ENCODE peak calls at places on chromosomes 16 and 17, in five cellular contexts. One of them, this sample, is unnamed.
A peak's percentile ranks its signal among the peaks of the same experiment; 100 is the strongest.

GRCh38 chr17:10099051-10099571 is 99.3 kb downstream of the GAS7 start:
- DNase-seq in HCT116: no peak
- DNase-seq in prostate gland: no peak
- DNase-seq in CD4-positive, alpha-beta T cell: no peak
- DNase-seq in iPS DF 6.9: no peak
- DNase-seq in this sample: no peak

GRCh38 chr17:60039096-60039495 is 39.6 kb downstream of the HEATR6 start:
- DNase-seq in HCT116: no peak
- DNase-seq in prostate gland: no peak
- DNase-seq in CD4-positive, alpha-beta T cell: no peak
- DNase-seq in iPS DF 6.9: no peak
- DNase-seq in this sample: no peak

GRCh38 chr16:59192551-59193199 is 458.6 kb upstream of the GOT2 start:
- DNase-seq in HCT116: no peak
- DNase-seq in prostate gland: no peak
- DNase-seq in CD4-positive, alpha-beta T cell: no peak
- DNase-seq in iPS DF 6.9: peak; percentile 54
- DNase-seq in this sample: no peak

GRCh38 chr17:17510456-17511292 is 14.5 kb upstream of the RASD1 start:
- DNase-seq in HCT116: no peak
- DNase-seq in prostate gland: no peak
- DNase-seq in CD4-positive, alpha-beta T cell: no peak
- DNase-seq in iPS DF 6.9: no peak
- DNase-seq in this sample: no peak

GRCh38 chr17:3748576-3748975 is 24.9 kb downstream of the HASPIN start:
- DNase-seq in HCT116: no peak
- DNase-seq in prostate gland: no peak
- DNase-seq in CD4-positive, alpha-beta T cell: no peak
- DNase-seq in iPS DF 6.9: no peak
- DNase-seq in this sample: no peak

GRCh38 chr16:56701534-56701933 is 19.3 kb downstream of the MT1X start:
- DNase-seq in HCT116: no peak
- DNase-seq in prostate gland: no peak
- DNase-seq in CD4-positive, alpha-beta T cell: no peak
- DNase-seq in iPS DF 6.9: no peak
- DNase-seq in this sample: no peak

GRCh38 chr17:62163847-62164246 is 98.8 kb upstream of the MED13 start:
- DNase-seq in HCT116: peak; percentile 53
- DNase-seq in prostate gland: peak; percentile 10
- DNase-seq in CD4-positive, alpha-beta T cell: no peak
- DNase-seq in iPS DF 6.9: no peak
- DNase-seq in this sample: no peak

GRCh38 chr17:57295526-57296023 is 39.3 kb downstream of the MSI2 start:
- DNase-seq in HCT116: peak; percentile 80
- DNase-seq in prostate gland: no peak
- DNase-seq in CD4-positive, alpha-beta T cell: no peak
- DNase-seq in iPS DF 6.9: no peak
- DNase-seq in this sample: no peak

GRCh38 chr17:39927928-39928867 is 666 bp downstream of the LRRC3C start:
- DNase-seq in HCT116: no peak
- DNase-seq in prostate gland: peak; percentile 34
- DNase-seq in CD4-positive, alpha-beta T cell: no peak
- DNase-seq in iPS DF 6.9: peak; percentile 18
- DNase-seq in this sample: no peak

GRCh38 chr17:22268912-22269220 is 576.5 kb downstream of the KCNJ18 start:
- DNase-seq in HCT116: no peak
- DNase-seq in prostate gland: no peak
- DNase-seq in CD4-positive, alpha-beta T cell: no peak
- DNase-seq in iPS DF 6.9: no peak
- DNase-seq in this sample: no peak

GRCh38 chr17:22273308-22273707 is 581.0 kb downstream of the KCNJ18 start:
- DNase-seq in HCT116: no peak
- DNase-seq in prostate gland: no peak
- DNase-seq in CD4-positive, alpha-beta T cell: no peak
- DNase-seq in iPS DF 6.9: no peak
- DNase-seq in this sample: no peak

GRCh38 chr17:22268214-22268911 is 576.0 kb downstream of the KCNJ18 start:
- DNase-seq in HCT116: no peak
- DNase-seq in prostate gland: no peak
- DNase-seq in CD4-positive, alpha-beta T cell: no peak
- DNase-seq in iPS DF 6.9: no peak
- DNase-seq in this sample: no peak

GRCh38 chr17:22272363-22273146 is 580.2 kb downstream of the KCNJ18 start:
- DNase-seq in HCT116: no peak
- DNase-seq in prostate gland: no peak
- DNase-seq in CD4-positive, alpha-beta T cell: no peak
- DNase-seq in iPS DF 6.9: no peak
- DNase-seq in this sample: no peak

DNA sequence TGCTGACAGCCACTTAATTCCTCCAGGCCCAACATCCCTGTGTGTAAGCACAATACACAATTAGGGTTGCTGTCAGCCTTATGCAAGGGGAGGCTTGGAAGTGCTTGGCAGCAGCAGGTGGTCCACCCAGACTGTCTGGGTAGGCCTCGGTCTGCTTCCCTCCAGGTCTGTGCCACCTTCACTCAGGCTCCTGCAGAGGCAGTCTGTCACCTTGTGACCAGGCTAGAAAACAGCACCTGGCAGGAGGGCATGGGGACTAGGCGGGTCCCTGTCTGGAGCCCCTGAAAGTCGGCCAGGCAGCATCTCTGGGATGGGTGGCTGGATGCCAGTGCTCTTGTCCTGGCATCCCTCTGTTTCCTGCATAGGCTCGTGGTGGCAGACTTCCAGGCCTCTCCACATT is 578.1 kb downstream of the KCNJ18 start:
- DNase-seq in HCT116: no peak
- DNase-seq in prostate gland: no peak
- DNase-seq in CD4-positive, alpha-beta T cell: no peak
- DNase-seq in iPS DF 6.9: no peak
- DNase-seq in this sample: no peak
- H3K9me3 ChIP-seq in HCT116: peaks cover 16% of the 10 kb centered on the region
- H3K9me3 ChIP-seq in prostate gland: no peaks in the 10 kb centered on the region
- H3K9me3 ChIP-seq in CD4-positive, alpha-beta T cell: no peaks in the 10 kb centered on the region
- H3K9me3 ChIP-seq in iPS DF 6.9: no peaks in the 10 kb centered on the region
- H3K9me3 ChIP-seq in this sample: peaks cover 4% of the 10 kb centered on the region

DNA sequence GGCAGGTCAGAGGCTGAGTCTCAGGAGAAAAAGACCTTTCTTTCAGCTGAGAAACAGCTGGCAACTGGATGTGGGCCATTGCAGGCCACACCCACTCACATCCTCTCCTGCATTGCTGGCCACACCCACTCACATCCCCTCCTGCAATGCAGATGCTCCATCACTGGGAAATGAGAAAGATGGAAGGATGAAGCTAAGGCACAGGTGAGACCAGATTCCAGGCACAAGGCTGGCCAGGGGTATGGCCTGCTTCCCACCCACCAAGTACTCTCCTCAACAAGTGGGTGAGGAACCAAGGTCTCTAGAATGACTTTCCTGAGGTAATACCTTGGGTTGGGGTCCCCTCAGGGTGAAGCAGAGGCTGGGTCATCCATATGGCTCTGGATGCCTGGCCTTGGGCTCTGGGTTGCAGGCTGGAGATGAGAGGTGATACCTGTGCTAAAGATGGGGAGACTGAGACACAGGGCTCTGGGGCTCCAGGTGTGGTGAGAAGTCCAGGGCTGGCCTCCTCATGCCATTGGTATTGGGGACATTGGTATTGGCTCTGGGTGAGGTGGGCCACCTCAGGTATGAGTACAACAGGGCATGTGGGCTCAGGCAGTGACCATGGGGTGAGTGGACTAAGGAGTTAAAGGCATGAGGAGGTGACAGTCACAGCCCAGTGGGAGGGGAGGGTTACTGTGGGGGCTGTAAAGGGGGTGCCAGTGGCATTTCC is 1726.8 kb downstream of the TP53TG3F start:
- DNase-seq in HCT116: no peak
- DNase-seq in prostate gland: no peak
- DNase-seq in CD4-positive, alpha-beta T cell: no peak
- DNase-seq in iPS DF 6.9: no peak
- DNase-seq in this sample: no peak
- H3K9me3 ChIP-seq in HCT116: peaks cover 23% of the 10 kb centered on the region
- H3K9me3 ChIP-seq in prostate gland: no peaks in the 10 kb centered on the region
- H3K9me3 ChIP-seq in CD4-positive, alpha-beta T cell: peaks cover 18% of the 10 kb centered on the region
- H3K9me3 ChIP-seq in iPS DF 6.9: peaks cover 45% of the 10 kb centered on the region
- H3K9me3 ChIP-seq in this sample: no peaks in the 10 kb centered on the region

GRCh38 chr16:71453051-71453450 is 9.0 kb downstream of the ZNF23 start:
- DNase-seq in HCT116: no peak
- DNase-seq in prostate gland: no peak
- DNase-seq in CD4-positive, alpha-beta T cell: no peak
- DNase-seq in iPS DF 6.9: no peak
- DNase-seq in this sample: no peak

GRCh38 chr16:71449020-71449419 is 7.2 kb upstream of the TLE7 start:
- DNase-seq in HCT116: no peak
- DNase-seq in prostate gland: no peak
- DNase-seq in CD4-positive, alpha-beta T cell: no peak
- DNase-seq in iPS DF 6.9: no peak
- DNase-seq in this sample: no peak

GRCh38 chr16:71443714-71444113 is 1.9 kb upstream of the TLE7 start:
- DNase-seq in HCT116: no peak
- DNase-seq in prostate gland: no peak
- DNase-seq in CD4-positive, alpha-beta T cell: no peak
- DNase-seq in iPS DF 6.9: no peak
- DNase-seq in this sample: no peak

DNA sequence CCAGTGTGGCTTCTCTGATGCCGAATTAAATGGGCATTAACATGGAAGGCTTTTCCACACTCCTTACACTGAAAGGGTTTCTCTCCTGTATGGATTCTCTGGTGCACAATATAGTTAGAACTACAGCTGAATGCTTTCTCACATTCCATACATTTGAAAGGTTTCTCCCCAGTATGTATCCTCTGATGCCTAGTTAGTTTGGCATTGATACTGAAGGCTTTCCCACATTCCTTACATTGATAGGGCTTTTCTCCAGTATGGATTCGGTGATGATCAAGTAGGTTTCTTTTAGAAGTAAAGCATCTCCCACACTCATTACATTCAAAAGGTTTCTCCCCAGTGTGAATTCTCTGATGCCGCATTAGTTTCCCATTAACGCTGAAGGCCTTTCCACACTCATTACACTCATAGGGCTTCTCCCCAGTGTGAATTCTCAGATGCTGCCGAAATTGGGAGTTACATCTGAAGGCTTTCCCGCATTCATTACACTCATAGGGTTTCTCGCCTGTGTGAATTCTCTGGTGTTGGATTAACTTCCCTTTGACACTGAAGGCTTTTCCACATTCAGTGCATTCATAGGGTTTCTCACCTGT is 6.5 kb upstream of the TLE7 start:
- DNase-seq in HCT116: no peak
- DNase-seq in prostate gland: no peak
- DNase-seq in CD4-positive, alpha-beta T cell: no peak
- DNase-seq in iPS DF 6.9: no peak
- DNase-seq in this sample: no peak
- H3K9me3 ChIP-seq in HCT116: peaks cover 22% of the 10 kb centered on the region
- H3K9me3 ChIP-seq in prostate gland: peaks cover 13% of the 10 kb centered on the region
- H3K9me3 ChIP-seq in CD4-positive, alpha-beta T cell: peaks cover 73% of the 10 kb centered on the region
- H3K9me3 ChIP-seq in iPS DF 6.9: peaks cover 12% of the 10 kb centered on the region
- H3K9me3 ChIP-seq in this sample: peaks cover 26% of the 10 kb centered on the region

GRCh38 chr16:68361485-68361884 is 50.7 kb downstream of the PRMT7 start:
- DNase-seq in HCT116: no peak
- DNase-seq in prostate gland: no peak
- DNase-seq in CD4-positive, alpha-beta T cell: no peak
- DNase-seq in iPS DF 6.9: no peak
- DNase-seq in this sample: no peak
- H3K9me3 ChIP-seq in HCT116: no peaks in the 10 kb centered on the region
- H3K9me3 ChIP-seq in prostate gland: no peaks in the 10 kb centered on the region
- H3K9me3 ChIP-seq in CD4-positive, alpha-beta T cell: no peaks in the 10 kb centered on the region
- H3K9me3 ChIP-seq in iPS DF 6.9: no peaks in the 10 kb centered on the region
- H3K9me3 ChIP-seq in this sample: no peaks in the 10 kb centered on the region

GRCh38 chr16:3295783-3296182 is 9.4 kb downstream of the TIGD7 start:
- DNase-seq in HCT116: no peak
- DNase-seq in prostate gland: no peak
- DNase-seq in CD4-positive, alpha-beta T cell: no peak
- DNase-seq in iPS DF 6.9: no peak
- DNase-seq in this sample: no peak

GRCh38 chr16:3292604-3293003 is 9.3 kb downstream of the ZNF263 start:
- DNase-seq in HCT116: no peak
- DNase-seq in prostate gland: no peak
- DNase-seq in CD4-positive, alpha-beta T cell: no peak
- DNase-seq in iPS DF 6.9: no peak
- DNase-seq in this sample: no peak

GRCh38 chr16:3289998-3290673 is 6.8 kb downstream of the ZNF263 start:
- DNase-seq in HCT116: no peak
- DNase-seq in prostate gland: no peak
- DNase-seq in CD4-positive, alpha-beta T cell: no peak
- DNase-seq in iPS DF 6.9: no peak
- DNase-seq in this sample: no peak

GRCh38 chr16:3295209-3295608 is 10.0 kb downstream of the TIGD7 start:
- DNase-seq in HCT116: no peak
- DNase-seq in prostate gland: no peak
- DNase-seq in CD4-positive, alpha-beta T cell: no peak
- DNase-seq in iPS DF 6.9: no peak
- DNase-seq in this sample: no peak
- H3K9me3 ChIP-seq in HCT116: peaks cover 24% of the 10 kb centered on the region
- H3K9me3 ChIP-seq in prostate gland: peaks cover 5% of the 10 kb centered on the region
- H3K9me3 ChIP-seq in CD4-positive, alpha-beta T cell: peaks cover 80% of the 10 kb centered on the region
- H3K9me3 ChIP-seq in iPS DF 6.9: peaks cover 6% of the 10 kb centered on the region
- H3K9me3 ChIP-seq in this sample: peaks cover 19% of the 10 kb centered on the region

This sample was measured in T-helper 17 cell.